ENCODE peak calls at places on chromosomes 12 and 14, in ten cellular contexts. U, N, M, C, L, E, H, A, T and J are unnamed samples.

GRCh38 chr12:79927772-79928474 is 7.0 kb downstream of the PPP1R12A start:
- DNase-seq in U (no peak), N (no peak), M (no peak), C (no peak), L (peak), E (peak), H (no peak), A (peak), T (no peak), J (peak)

GRCh38 chr12:46110928-46111699 is 120.7 kb upstream of the SCAF11 start:
- DNase-seq in U (no peak), N (no peak), M (no peak), C (no peak), L (peak), E (no peak), H (no peak), A (peak), T (no peak), J (no peak)

GRCh38 chr14:69153848-69154208 is 909 bp upstream of the DCAF5 start:
- DNase-seq in U (peak), N (peak), M (peak), C (no peak), L (no peak), E (peak), H (no peak), A (no peak), T (no peak), J (no peak)

GRCh38 chr12:66879392-66879791 is 200.5 kb upstream of the GRIP1 start:
- DNase-seq in U (peak), N (no peak), M (no peak), C (no peak), L (no peak), E (no peak), H (no peak), A (no peak), T (no peak), J (no peak)

GRCh38 chr14:105382343-105383082 is 15.8 kb upstream of the TEX22 start:
- DNase-seq in U (no peak), N (peak), M (no peak), C (no peak), L (no peak), E (no peak), H (no peak), A (no peak), T (no peak), J (no peak)

GRCh38 chr14:70257526-70257925 is 68.8 kb upstream of the SLC8A3 start:
- DNase-seq in U (no peak), N (no peak), M (no peak), C (no peak), L (peak), E (peak), H (peak), A (peak), T (no peak), J (no peak)

GRCh38 chr12:47078733-47079364 is 572 bp upstream of the PCED1B start:
- DNase-seq in U (peak), N (peak), M (peak), C (no peak), L (no peak), E (peak), H (peak), A (no peak), T (peak), J (peak)

GRCh38 chr14:29749327-29749726 is 178.3 kb downstream of the PRKD1 start:
- DNase-seq in U (no peak), N (no peak), M (no peak), C (no peak), L (no peak), E (no peak), H (peak), A (peak), T (no peak), J (no peak)

GRCh38 chr14:103546651-103547454 is 15.6 kb downstream of the BAG5 start:
- DNase-seq in U (peak), N (peak), M (peak), C (peak), L (peak), E (peak), H (peak), A (peak), T (peak), J (peak)

GRCh38 chr12:50845021-50845647 is 2.4 kb downstream of the TMPRSS12 start:
- DNase-seq in U (no peak), N (no peak), M (no peak), C (no peak), L (no peak), E (no peak), H (no peak), A (no peak), T (no peak), J (no peak)

GRCh38 chr14:105495101-105495989 is 4.3 kb downstream of the TEDC1 start:
- DNase-seq in U (no peak), N (peak), M (peak), C (peak), L (no peak), E (no peak), H (no peak), A (no peak), T (peak), J (no peak)

GRCh38 chr12:118377891-118378470 is 1.6 kb downstream of the SUDS3 start:
- DNase-seq in U (peak), N (peak), M (peak), C (peak), L (peak), E (peak), H (peak), A (peak), T (peak), J (peak)

GRCh38 chr12:65100140-65100539 is 21.0 kb downstream of the WIF1 start:
- DNase-seq in U (no peak), N (no peak), M (no peak), C (no peak), L (peak), E (no peak), H (no peak), A (no peak), T (no peak), J (no peak)

GRCh38 chr14:68643673-68644072 is 149.2 kb downstream of the ZFP36L1 start:
- DNase-seq in U (no peak), N (no peak), M (no peak), C (no peak), L (no peak), E (no peak), H (no peak), A (no peak), T (peak), J (no peak)

GRCh38 chr12:70448371-70448770 is 82.3 kb downstream of the KCNMB4 start:
- DNase-seq in U (no peak), N (no peak), M (no peak), C (no peak), L (no peak), E (no peak), H (no peak), A (no peak), T (no peak), J (no peak)

GRCh38 chr14:92568621-92569479 is 55.3 kb downstream of the RIN3 start:
- DNase-seq in U (peak), N (peak), M (no peak), C (no peak), L (peak), E (peak), H (no peak), A (no peak), T (no peak), J (no peak)